ENCODE peak calls at places on chromosomes 12 and 14, in ten cellular contexts. P is WERI-Rb-1, C is GM12865, K is upper lobe of left lung, O is heart right ventricle, I is progenitor cell of endocrine pancreas, J is NB4, Y is Panc1, D is neural crest cell, L is IMR-90. B is an unnamed sample.

GRCh38 chr12:62917939-62918338 is 17.0 kb downstream of the PPM1H start:
- DNase-seq in K (no peak), P (no peak), D (no peak), J (no peak), L (peak), I (no peak), O (no peak), C (no peak), Y (no peak), B (no peak)

GRCh38 chr12:105275997-105276760 is 40.2 kb upstream of the APPL2 start:
- DNase-seq in K (no peak), Y (no peak), L (no peak), P (no peak), J (peak), C (no peak), I (no peak), O (no peak), D (no peak), B (no peak)

GRCh38 chr14:76963366-76963765 is 65.1 kb downstream of the IRF2BPL start:
- DNase-seq in C (no peak), K (no peak), Y (no peak), D (no peak), I (no peak), O (no peak), P (no peak), L (no peak), J (no peak), B (no peak)

GRCh38 chr12:203462-204260 is 10.3 kb downstream of the SLC6A12 start:
- DNase-seq in J (no peak), O (no peak), K (no peak), L (no peak), D (peak), Y (no peak), I (peak), P (peak), C (no peak), B (no peak)

GRCh38 chr12:32115404-32116104 is 8.9 kb downstream of the BICD1 start:
- DNase-seq in L (peak), K (peak), Y (peak), P (no peak), D (no peak), O (peak), J (peak), I (no peak), C (peak), B (no peak)

GRCh38 chr12:53791735-53792326 is 40.1 kb upstream of the CISTR start:
- DNase-seq in I (no peak), J (peak), Y (no peak), P (peak), K (no peak), O (no peak), L (no peak), C (peak), D (peak), B (no peak)

GRCh38 chr14:103726474-103726873 is 10.9 kb downstream of the ZFYVE21 start:
- DNase-seq in P (peak), Y (no peak), L (no peak), I (no peak), C (no peak), K (no peak), J (no peak), D (no peak), O (no peak), B (no peak)

GRCh38 chr12:34400986-34401658 is 378.8 kb downstream of the ALG10 start:
- DNase-seq in J (no peak), C (no peak), P (peak), O (no peak), K (peak), I (peak), Y (no peak), D (no peak), L (no peak), B (peak)

GRCh38 chr12:56521590-56522371 is at the start of gene RBMS2:
- DNase-seq in K (peak), P (peak), C (peak), O (peak), D (peak), J (peak), L (peak), I (peak), Y (no peak), B (peak)

GRCh38 chr12:132617822-132618682 is 524 bp upstream of the P2RX2 start:
- DNase-seq in O (no peak), C (no peak), K (no peak), I (no peak), Y (no peak), L (no peak), J (no peak), D (no peak), P (no peak), B (peak)

GRCh38 chr12:14903386-14904098 is 17.9 kb upstream of the MGP start:
- DNase-seq in K (no peak), D (no peak), L (no peak), C (no peak), J (no peak), P (no peak), Y (no peak), I (no peak), O (no peak), B (no peak)

GRCh38 chr12:100043657-100044056 is 58.9 kb upstream of the ANKS1B start:
- DNase-seq in Y (no peak), I (no peak), L (no peak), C (no peak), O (no peak), K (no peak), P (no peak), D (no peak), J (no peak), B (no peak)

GRCh38 chr12:11545438-11546330 is 103.8 kb upstream of the ETV6 start:
- DNase-seq in Y (no peak), K (no peak), J (peak), D (no peak), I (no peak), L (no peak), C (peak), O (no peak), P (no peak), B (no peak)

GRCh38 chr12:121829250-121829918 is 25.6 kb downstream of the SETD1B start:
- DNase-seq in J (no peak), I (no peak), P (no peak), O (no peak), C (no peak), Y (no peak), D (no peak), K (no peak), L (no peak), B (no peak)

GRCh38 chr12:28026701-28027100 is 54.2 kb upstream of the PTHLH start:
- DNase-seq in D (no peak), J (peak), Y (no peak), L (no peak), C (no peak), P (no peak), O (no peak), K (no peak), I (no peak), B (no peak)

GRCh38 chr12:85277900-85278597 is 2.0 kb upstream of the ALX1 start:
- DNase-seq in D (no peak), L (no peak), K (no peak), Y (no peak), O (no peak), J (no peak), C (no peak), I (no peak), P (no peak), B (no peak)

GRCh38 chr14:90204516-90204915 is 51.8 kb upstream of the PSMC1 start:
- DNase-seq in I (no peak), P (no peak), O (no peak), L (no peak), D (no peak), Y (no peak), K (no peak), C (no peak), J (no peak), B (no peak)

GRCh38 chr12:113895176-113895575 is 70.9 kb downstream of the RBM19 start:
- DNase-seq in L (no peak), Y (no peak), P (no peak), K (no peak), C (no peak), I (no peak), O (no peak), D (no peak), J (no peak), B (no peak)

GRCh38 chr14:65225299-65226159 is 123.2 kb upstream of the MAX start:
- DNase-seq in D (no peak), L (no peak), Y (no peak), K (no peak), C (peak), P (no peak), J (no peak), O (no peak), I (no peak), B (no peak)

GRCh38 chr14:73953731-73954130 is 3.6 kb downstream of the COQ6 start:
- DNase-seq in O (no peak), J (no peak), L (no peak), P (no peak), Y (no peak), K (no peak), I (no peak), D (no peak), C (no peak), B (no peak)

GRCh38 chr12:120292661-120293531 is at the start of gene RNU4-1:
- DNase-seq in D (peak), K (peak), L (peak), J (peak), I (peak), C (peak), Y (peak), O (peak), P (peak), B (peak)

GRCh38 chr12:118377005-118377890 is 893 bp downstream of the SUDS3 start:
- DNase-seq in L (no peak), D (no peak), O (peak), P (no peak), Y (no peak), C (peak), I (no peak), K (no peak), J (peak), B (no peak)

GRCh38 chr14:76306131-76306530 is 69.8 kb upstream of the ESRRB start:
- DNase-seq in C (no peak), K (no peak), O (no peak), L (no peak), D (no peak), Y (no peak), P (no peak), J (no peak), I (peak), B (no peak)

DNA sequence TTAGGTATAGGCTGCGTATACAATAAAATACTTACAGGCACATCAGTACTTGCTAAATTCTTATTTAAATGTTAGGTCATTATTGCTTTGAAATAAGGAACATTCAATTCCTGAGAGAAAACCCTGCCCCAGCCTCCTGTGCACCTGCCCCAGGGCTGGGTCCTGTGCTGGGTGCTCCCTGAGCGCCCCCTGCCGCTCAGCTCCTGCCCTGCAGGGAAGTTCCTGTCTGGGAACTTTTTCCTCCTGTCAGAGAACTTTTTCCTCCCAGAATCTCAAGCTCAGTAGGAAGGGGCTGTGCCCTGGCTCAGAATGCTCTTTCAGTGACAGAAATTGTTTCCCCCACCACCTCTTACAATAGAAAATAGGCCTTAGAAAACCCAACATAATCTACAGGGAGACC is 751.1 kb downstream of the TMEM121 start:
- DNase-seq in I (no peak), J (peak), O (no peak), Y (peak), C (peak), D (no peak), P (no peak), L (no peak), K (no peak), B (no peak)
- TF ChIP-seq CTCF in I (no peak), J (peak), O (peak), Y (peak), C (peak), D (no peak), P (peak), L (no peak), K (peak), B (no peak)

DNA sequence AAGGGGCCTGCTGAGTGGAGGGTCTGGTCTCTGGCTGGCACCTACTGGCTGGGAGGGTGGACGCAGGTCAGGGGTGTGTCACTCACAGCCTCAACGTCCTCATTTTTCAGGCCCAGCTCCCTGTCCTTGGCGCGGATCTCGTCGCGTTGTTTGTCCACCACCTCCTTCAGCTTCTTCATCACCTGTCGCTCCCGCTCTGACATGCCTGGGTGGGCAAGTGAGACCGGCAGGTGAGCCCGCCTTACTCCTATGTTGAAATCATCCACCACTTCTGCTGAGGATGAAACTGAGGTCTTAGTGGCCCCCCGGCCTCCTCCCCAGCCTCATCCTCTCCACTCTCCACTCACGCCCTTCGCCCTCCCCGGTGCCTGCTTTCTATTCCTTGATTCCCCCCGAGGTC is 34.2 kb downstream of the RILPL1 start:
- DNase-seq in Y (no peak), O (no peak), P (no peak), J (no peak), K (no peak), I (no peak), C (no peak), L (no peak), D (no peak), B (no peak)
- TF ChIP-seq CTCF in Y (no peak), O (no peak), P (no peak), J (no peak), K (no peak), I (no peak), C (no peak), L (no peak), D (no peak), B (no peak)

DNA sequence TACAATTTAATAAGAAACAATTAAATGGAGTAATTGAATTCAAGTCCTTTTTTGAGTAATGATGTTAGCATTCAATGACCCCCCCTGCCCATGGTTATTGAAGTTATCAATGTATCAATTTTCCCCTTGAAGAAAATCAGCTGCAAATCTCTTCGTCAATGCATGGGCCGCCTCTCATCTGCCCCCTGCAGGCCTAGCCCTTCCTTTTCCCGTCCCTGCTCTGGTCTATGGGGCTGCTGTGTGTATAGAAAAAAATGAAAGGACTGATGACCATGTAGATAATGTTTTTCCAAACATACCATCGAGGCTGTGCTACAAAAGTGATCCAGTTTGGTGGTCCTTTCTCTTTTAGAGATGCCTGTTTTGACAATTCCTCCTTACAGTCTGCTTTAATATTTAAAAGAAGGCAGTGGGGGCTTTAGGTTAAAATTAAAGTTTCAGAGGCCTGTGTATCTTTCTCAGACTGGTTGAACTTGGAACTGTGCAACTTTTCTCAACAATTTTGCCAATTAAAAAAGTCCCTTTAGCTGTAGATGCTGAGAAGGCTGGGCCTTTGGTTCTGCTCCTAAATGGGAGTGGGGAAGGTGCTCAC is 98.4 kb downstream of the APAF1 start:
- DNase-seq in L (peak), K (no peak), Y (no peak), I (no peak), J (peak), P (peak), C (peak), D (peak), O (no peak), B (no peak)
- TF ChIP-seq CTCF in L (peak), K (no peak), Y (peak), I (peak), J (peak), P (peak), C (peak), D (peak), O (peak), B (peak)

GRCh38 chr12:3964404-3964803 is 91.2 kb upstream of the PARP11 start:
- DNase-seq in D (peak), J (peak), K (no peak), Y (peak), O (peak), P (peak), L (no peak), I (no peak), C (peak), B (no peak)

GRCh38 chr12:3967556-3968160 is 94.5 kb upstream of the PARP11 start:
- DNase-seq in D (no peak), O (no peak), C (no peak), K (no peak), I (no peak), L (no peak), Y (no peak), P (peak), J (no peak), B (no peak)

GRCh38 chr12:3972576-3972975 is 99.4 kb upstream of the PARP11 start:
- DNase-seq in I (no peak), Y (no peak), P (no peak), O (no peak), J (no peak), K (no peak), L (no peak), C (no peak), D (no peak), B (no peak)

GRCh38 chr12:3965096-3965495 is 91.9 kb upstream of the PARP11 start:
- DNase-seq in J (no peak), K (no peak), D (no peak), I (no peak), C (no peak), Y (no peak), P (no peak), L (no peak), O (no peak), B (no peak)

GRCh38 chr12:3968523-3968922 is 95.3 kb upstream of the PARP11 start:
- DNase-seq in D (no peak), O (no peak), C (no peak), J (no peak), Y (no peak), I (no peak), K (no peak), P (no peak), L (no peak), B (no peak)
- TF ChIP-seq CTCF in D (no peak), O (no peak), C (no peak), J (no peak), Y (no peak), I (no peak), K (no peak), P (no peak), L (no peak), B (no peak)

B was measured in type B pancreatic cell.